ENCODE peak calls at places on chromosomes 3 and 15, in nine cellular contexts. N is mesendoderm, Q is adrenal gland, Z is right cardiac atrium, G is heart left ventricle, J is OCI-LY7, S is pancreas, A is GM23338, X is mammary epithelial cell. C is an unnamed sample.

GRCh38 chr15:35038655-35039534 is 46.2 kb downstream of the NANOGP8 start:
- DNase-seq in Z (no peak), Q (no peak), J (no peak), A (no peak), G (no peak), N (peak; percentile 13), X (peak; percentile 17), S (no peak), C (no peak)

GRCh38 chr3:127535106-127535785 is 55.3 kb downstream of the TPRA1 start:
- DNase-seq in X (no peak), N (no peak), Q (no peak), J (no peak), G (no peak), Z (no peak), A (no peak), S (no peak), C (no peak)

GRCh38 chr15:50452927-50453326 is 28.7 kb downstream of the USP8 start:
- DNase-seq in G (no peak), J (no peak), Q (no peak), X (no peak), S (no peak), A (no peak), Z (no peak), N (no peak), C (no peak)

GRCh38 chr3:29557825-29558224 is 277.0 kb downstream of the RBMS3 start:
- DNase-seq in S (no peak), J (no peak), G (no peak), Z (no peak), X (no peak), N (no peak), Q (no peak), A (no peak), C (no peak)

GRCh38 chr15:74809951-74810350 is 2.7 kb upstream of the LMAN1L start:
- DNase-seq in N (no peak), A (no peak), Z (no peak), X (no peak), J (no peak), G (no peak), S (no peak), Q (no peak), C (no peak)

GRCh38 chr15:52976050-52976449 is 185.9 kb upstream of the ONECUT1 start:
- DNase-seq in A (no peak), X (no peak), Z (no peak), S (no peak), Q (no peak), N (no peak), J (no peak), G (no peak), C (no peak)

GRCh38 chr3:172904817-172905479 is 154.4 kb downstream of the ECT2 start:
- DNase-seq in G (no peak), Q (no peak), A (peak; percentile 23), Z (no peak), N (peak; percentile 21), S (no peak), X (no peak), J (no peak), C (no peak)

GRCh38 chr3:140223631-140224030 is 288.6 kb downstream of the CLSTN2 start:
- DNase-seq in N (no peak), S (no peak), J (no peak), X (peak; percentile 77), Q (no peak), G (no peak), Z (no peak), A (no peak), C (no peak)

GRCh38 chr3:147299656-147300055 is 106.7 kb downstream of the ZIC4 start:
- DNase-seq in Q (no peak), Z (no peak), J (no peak), X (no peak), N (no peak), G (no peak), A (no peak), S (no peak), C (no peak)

GRCh38 chr3:70277304-70277703 is 35.1 kb downstream of the MDFIC2 start:
- DNase-seq in Z (no peak), X (no peak), Q (no peak), G (no peak), A (no peak), S (no peak), J (no peak), N (no peak), C (no peak)

GRCh38 chr3:161310649-161311423 is 60.5 kb downstream of the SPTSSB start:
- DNase-seq in G (no peak), N (no peak), A (no peak), X (no peak), Z (no peak), J (peak; percentile 21), Q (no peak), S (no peak), C (no peak)

GRCh38 chr3:122941233-122942206 is 86.0 kb downstream of the SEMA5B start:
- DNase-seq in N (no peak), X (no peak), Z (no peak), Q (no peak), J (peak; percentile 17), G (no peak), S (peak; percentile 4), A (no peak), C (no peak)

GRCh38 chr15:63891079-63891762 is 57.5 kb upstream of the HERC1 start:
- DNase-seq in A (peak; percentile 92), J (peak; percentile 75), N (peak; percentile 92), Q (peak; percentile 71), S (peak; percentile 91), X (peak; percentile 60), Z (peak; percentile 78), G (peak; percentile 80), C (peak; percentile 10)

GRCh38 chr15:63894662-63894949 is 60.9 kb upstream of the HERC1 start:
- DNase-seq in G (no peak), J (no peak), A (no peak), N (no peak), Z (no peak), S (no peak), Q (no peak), X (no peak), C (no peak)

GRCh38 chr15:63893866-63894661 is 60.3 kb upstream of the HERC1 start:
- DNase-seq in S (no peak), J (no peak), Z (no peak), G (no peak), X (no peak), N (no peak), A (no peak), Q (no peak), C (no peak)

GRCh38 chr15:63891763-63892123 is 58.0 kb upstream of the HERC1 start:
- DNase-seq in A (no peak), N (no peak), S (no peak), G (no peak), Q (no peak), X (no peak), Z (no peak), J (no peak), C (no peak)

DNA sequence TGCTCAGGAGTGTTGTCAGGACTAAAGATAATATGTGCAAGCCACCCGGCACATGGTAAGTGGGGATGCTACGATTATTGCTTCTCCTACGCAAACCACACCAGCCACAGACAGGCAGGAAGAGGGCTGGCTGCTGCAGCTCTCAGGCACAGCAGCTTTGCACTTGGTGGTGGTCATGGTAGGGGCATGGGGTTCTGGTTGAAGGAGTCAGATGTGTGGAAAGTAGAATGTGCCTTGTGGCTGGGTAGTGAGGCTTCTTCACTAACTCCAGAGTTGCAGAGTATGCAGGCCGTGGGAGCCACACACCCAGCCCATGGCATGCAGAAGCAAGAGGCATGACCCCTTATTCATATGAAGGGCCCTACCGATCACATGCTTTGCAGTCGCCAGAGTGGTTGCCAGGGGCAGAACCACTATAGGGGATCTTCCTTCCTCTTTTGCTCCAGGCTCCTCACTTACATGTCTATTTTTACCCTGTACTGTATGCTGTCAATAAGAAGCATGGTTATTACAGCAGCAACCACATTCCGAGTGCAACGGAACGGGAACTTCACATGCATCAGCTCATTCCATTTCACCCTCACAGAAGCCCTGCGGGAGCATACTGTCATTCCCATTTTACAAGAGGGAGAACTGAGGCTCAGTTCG is 59.2 kb upstream of the HERC1 start:
- DNase-seq in S (peak; percentile 40), G (no peak), Z (no peak), J (no peak), A (no peak), N (no peak), Q (no peak), X (no peak), C (no peak)
- H3K27ac ChIP-seq in S (no peak overlapping the region), G (no peak overlapping the region), Z (no peak overlapping the region), J (no peak overlapping the region), A (no peak overlapping the region), N (no peak overlapping the region), Q (no peak overlapping the region), X (no peak overlapping the region), C (no peak overlapping the region)

GRCh38 chr15:88400591-88400990 is 66.6 kb downstream of the MRPL46 start:
- DNase-seq in X (no peak), A (no peak), Q (no peak), J (peak; percentile 22), Z (no peak), N (peak; percentile 41), S (no peak), G (no peak), C (no peak)
- H3K27ac ChIP-seq in X (no peak overlapping the region), A (no peak overlapping the region), Q (no peak overlapping the region), J (peak overlapping the region; percentile 99), Z (peak overlapping the region; percentile 76), N (no peak overlapping the region), S (no peak overlapping the region), G (peak overlapping the region; percentile 61), C (peak overlapping the region; percentile 62)

GRCh38 chr15:67556964-67557570 is 14.6 kb downstream of the MAP2K5 start:
- DNase-seq in X (no peak), G (no peak), A (no peak), J (no peak), S (no peak), Q (no peak), N (no peak), Z (no peak), C (no peak)
- H3K27ac ChIP-seq in X (no peak overlapping the region), G (no peak overlapping the region), A (no peak overlapping the region), J (no peak overlapping the region), S (no peak overlapping the region), Q (no peak overlapping the region), N (no peak overlapping the region), Z (no peak overlapping the region), C (no peak overlapping the region)

GRCh38 chr15:37873336-37873735 is 61.1 kb upstream of the TMCO5A start:
- DNase-seq in G (no peak), A (peak; percentile 10), S (no peak), J (no peak), Q (no peak), X (no peak), N (no peak), Z (no peak), C (no peak)

GRCh38 chr15:37876900-37877299 is 57.5 kb upstream of the TMCO5A start:
- DNase-seq in A (no peak), J (no peak), X (no peak), N (no peak), Q (no peak), S (no peak), Z (no peak), G (no peak), C (no peak)

GRCh38 chr15:37877851-37878577 is 56.4 kb upstream of the TMCO5A start:
- DNase-seq in X (peak; percentile 19), G (no peak), S (no peak), Q (no peak), J (no peak), N (peak; percentile 18), A (no peak), Z (no peak), C (no peak)

DNA sequence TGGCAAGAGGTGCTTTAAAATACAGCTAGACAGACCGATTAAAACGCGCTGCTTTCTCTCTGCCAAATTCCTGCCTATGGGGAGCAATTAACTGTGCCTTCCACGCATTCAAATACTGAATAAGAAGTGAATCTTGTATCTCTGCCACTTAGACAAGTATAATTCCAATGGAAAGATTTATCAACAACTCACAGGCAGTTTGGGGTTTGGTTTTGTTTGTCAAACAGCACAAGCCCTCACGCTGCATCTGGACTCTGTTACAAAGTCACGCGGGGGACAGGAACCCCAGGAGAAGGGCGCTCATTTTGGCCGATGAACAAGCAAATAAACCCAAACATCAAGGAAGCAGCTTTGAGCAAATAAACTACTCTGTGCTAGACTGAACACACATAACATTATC is 61.8 kb upstream of the TMCO5A start:
- DNase-seq in Q (no peak), J (no peak), Z (no peak), X (no peak), N (no peak), G (no peak), A (no peak), S (no peak), C (no peak)
- H3K27ac ChIP-seq in Q (no peak overlapping the region), J (no peak overlapping the region), Z (no peak overlapping the region), X (no peak overlapping the region), N (no peak overlapping the region), G (no peak overlapping the region), A (no peak overlapping the region), S (no peak overlapping the region), C (peak overlapping the region; percentile 19)